ENCODE peak calls at places on chromosomes 4 and X, in five cellular contexts. K is CD4-positive, alpha-beta T cell; F is IMR-90; I is tibial artery; H is tibial nerve. Z is an unnamed sample. For H3K27me3, the result is how much of the 10 kb centered on the place peaks cover.

GRCh38 chrX:83535417-83536244 is 27.5 kb downstream of the POU3F4 start:
- DNase-seq in K (no peak), F (no peak), I (no peak), H (no peak), Z (no peak)

GRCh38 chrX:6693051-6693450 is 158.1 kb upstream of the VCX3A start:
- DNase-seq in K (no peak), F (no peak), I (no peak), H (no peak), Z (no peak)

GRCh38 chrX:13165747-13166146 is 121.3 kb upstream of the FAM9C start:
- DNase-seq in K (no peak), F (no peak), I (no peak), H (no peak), Z (no peak)

GRCh38 chr4:13616597-13616996 is 10.9 kb downstream of the BOD1L1 start:
- DNase-seq in K (no peak), F (no peak), I (no peak), H (no peak), Z (no peak)

GRCh38 chrX:153537526-153538295 is 20.3 kb downstream of the ATP2B3 start:
- DNase-seq in K (no peak), F (no peak), I (no peak), H (no peak), Z (no peak)

GRCh38 chr4:7212921-7213320 is 20.6 kb downstream of the SORCS2 start:
- DNase-seq in K (no peak), F (no peak), I (no peak), H (no peak), Z (no peak)

GRCh38 chr4:25827897-25828296 is 34.9 kb downstream of the SEL1L3 start:
- DNase-seq in K (no peak), F (no peak), I (no peak), H (no peak), Z (no peak)

GRCh38 chr4:66855956-66856355 is 689.3 kb downstream of the CENPC start:
- DNase-seq in K (no peak), F (no peak), I (no peak), H (no peak), Z (no peak)

GRCh38 chr4:151165205-151166000 is 66.0 kb downstream of the RPS3A start:
- DNase-seq in K (no peak), F (no peak), I (no peak), H (no peak), Z (no peak)

GRCh38 chr4:168503652-168504362 is 7.0 kb downstream of the PALLD start:
- DNase-seq in K (no peak), F (no peak), I (no peak), H (no peak), Z (no peak)

GRCh38 chr4:78845469-78845868 is 69.3 kb downstream of the BMP2K start:
- DNase-seq in K (no peak), F (no peak), I (no peak), H (no peak), Z (no peak)

GRCh38 chr4:151031831-151032605 is 16.9 kb upstream of the LRBA start:
- DNase-seq in K (no peak), F (peak), I (no peak), H (no peak), Z (no peak)

GRCh38 chrX:110315541-110315940 is 2.3 kb downstream of the AMMECR1 start:
- DNase-seq in K (no peak), F (no peak), I (no peak), H (no peak), Z (no peak)

GRCh38 chrX:115690554-115691216 is 129.7 kb downstream of the PLS3 start:
- DNase-seq in K (peak), F (peak), I (peak), H (peak), Z (peak)

GRCh38 chr4:42925921-42926320 is 33.4 kb downstream of the GRXCR1 start:
- DNase-seq in K (no peak), F (no peak), I (no peak), H (no peak), Z (no peak)

GRCh38 chrX:54807524-54808108 is at the start of gene MAGED2:
- DNase-seq in K (peak), F (peak), I (peak), H (peak), Z (no peak)

GRCh38 chrX:124260845-124261244 is 71.6 kb upstream of the TEX13D start:
- DNase-seq in K (no peak), F (no peak), I (no peak), H (no peak), Z (no peak)
- H3K27me3 ChIP-seq in K (under half), F (under half), I (under half), H (under half), Z (under half)

DNA sequence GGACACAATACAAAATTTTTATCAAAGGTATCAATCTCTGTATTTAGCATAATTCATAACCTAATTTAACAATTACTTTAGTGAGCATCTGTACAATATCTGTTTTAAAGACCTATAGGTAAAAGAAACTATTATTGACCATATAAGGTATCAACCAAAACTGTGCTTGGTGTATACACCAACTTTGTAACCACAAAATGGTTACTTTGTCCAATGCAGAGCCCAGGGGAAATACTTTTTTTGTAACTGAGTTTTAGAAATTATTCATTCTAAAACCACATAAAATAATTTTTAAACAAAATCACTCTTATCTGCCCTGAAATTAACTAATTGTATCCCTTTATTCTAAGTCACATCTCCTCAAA is 5.0 kb downstream of the CXXC4 start:
- DNase-seq in K (no peak), F (no peak), I (no peak), H (no peak), Z (no peak)
- H3K27me3 ChIP-seq in K (half or more), F (under half), I (under half), H (under half), Z (under half)

GRCh38 chr4:77251751-77252150 is 94.7 kb downstream of the CCNG2 start:
- DNase-seq in K (no peak), F (no peak), I (no peak), H (no peak), Z (no peak)
- H3K27me3 ChIP-seq in K (under half), F (under half), I (under half), H (under half), Z (under half)

GRCh38 chr4:95546866-95547707 is 1.7 kb downstream of the UNC5C start:
- DNase-seq in K (no peak), F (no peak), I (no peak), H (no peak), Z (no peak)

GRCh38 chr4:95541889-95542607 is 6.7 kb downstream of the UNC5C start:
- DNase-seq in K (no peak), F (no peak), I (no peak), H (no peak), Z (no peak)

GRCh38 chr4:95545526-95545925 is 3.2 kb downstream of the UNC5C start:
- DNase-seq in K (no peak), F (no peak), I (no peak), H (no peak), Z (no peak)

GRCh38 chr4:95546236-95546635 is 2.5 kb downstream of the UNC5C start:
- DNase-seq in K (no peak), F (no peak), I (no peak), H (no peak), Z (no peak)

GRCh38 chr4:95544433-95545103 is 4.2 kb downstream of the UNC5C start:
- DNase-seq in K (no peak), F (no peak), I (no peak), H (no peak), Z (no peak)
- H3K27me3 ChIP-seq in K (under half), F (under half), I (under half), H (under half), Z (under half)

Z was measured in thoracic aorta.